ENCODE peak calls at places on chromosomes 4 and X, in four cellular contexts. One of them, this sample, is unnamed.

GRCh38 chrX:84737471-84737871 is 235.2 kb upstream of the HDX start:
- DNase-seq in ovary: peak; percentile 62
- DNase-seq in spleen: no peak
- DNase-seq in IMR-90: peak; percentile 20
- DNase-seq in this sample: no peak

GRCh38 chrX:1500701-1501624 is 36.0 kb downstream of the P2RY8 start:
- DNase-seq in ovary: no peak
- DNase-seq in spleen: peak; percentile 79
- DNase-seq in IMR-90: no peak
- DNase-seq in this sample: no peak

GRCh38 chr4:10590896-10591295 is 93.7 kb downstream of the CLNK start:
- DNase-seq in ovary: no peak
- DNase-seq in spleen: no peak
- DNase-seq in IMR-90: peak; percentile 82
- DNase-seq in this sample: no peak

GRCh38 chrX:18833071-18833731 is 125.8 kb downstream of the PPEF1 start:
- DNase-seq in ovary: peak; percentile 74
- DNase-seq in spleen: no peak
- DNase-seq in IMR-90: peak; percentile 16
- DNase-seq in this sample: peak; percentile 14

GRCh38 chr4:152100378-152101201 is 339.8 kb upstream of the GATB start:
- DNase-seq in ovary: no peak
- DNase-seq in spleen: peak; percentile 84
- DNase-seq in IMR-90: no peak
- DNase-seq in this sample: no peak

GRCh38 chrX:153885968-153886903 is at the start of gene L1CAM:
- DNase-seq in ovary: no peak
- DNase-seq in spleen: no peak
- DNase-seq in IMR-90: no peak
- DNase-seq in this sample: no peak

GRCh38 chr4:86453044-86453501 is 93.2 kb upstream of the MAPK10 start:
- DNase-seq in ovary: peak; percentile 47
- DNase-seq in spleen: no peak
- DNase-seq in IMR-90: peak; percentile 70
- DNase-seq in this sample: peak; percentile 15

GRCh38 chrX:46386511-46386910 is 158.7 kb downstream of the ZNF674 start:
- DNase-seq in ovary: no peak
- DNase-seq in spleen: no peak
- DNase-seq in IMR-90: no peak
- DNase-seq in this sample: no peak

GRCh38 chr4:124903995-124904722 is 191.6 kb upstream of the ANKRD50 start:
- DNase-seq in ovary: no peak
- DNase-seq in spleen: no peak
- DNase-seq in IMR-90: peak; percentile 68
- DNase-seq in this sample: peak; percentile 28

GRCh38 chrX:53357799-53358530 is 64.5 kb downstream of the SMC1A start:
- DNase-seq in ovary: no peak
- DNase-seq in spleen: no peak
- DNase-seq in IMR-90: peak; percentile 48
- DNase-seq in this sample: no peak

GRCh38 chrX:12961191-12961718 is 13.7 kb upstream of the TMSB4X start:
- DNase-seq in ovary: no peak
- DNase-seq in spleen: no peak
- DNase-seq in IMR-90: no peak
- DNase-seq in this sample: no peak

GRCh38 chr4:155546451-155546850 is 120.2 kb upstream of the GUCY1A1 start:
- DNase-seq in ovary: no peak
- DNase-seq in spleen: no peak
- DNase-seq in IMR-90: peak; percentile 43
- DNase-seq in this sample: no peak

GRCh38 chrX:68504237-68504636 is 5.4 kb downstream of the YIPF6 start:
- DNase-seq in ovary: no peak
- DNase-seq in spleen: no peak
- DNase-seq in IMR-90: peak; percentile 93
- DNase-seq in this sample: no peak

GRCh38 chr4:174522183-174523002 is at the start of gene HPGD:
- DNase-seq in ovary: peak; percentile 28
- DNase-seq in spleen: peak; percentile 87
- DNase-seq in IMR-90: no peak
- DNase-seq in this sample: no peak
- TF ChIP-seq POLR2A in ovary: no peak
- TF ChIP-seq POLR2A in spleen: no peak
- TF ChIP-seq POLR2A in IMR-90: no peak
- TF ChIP-seq POLR2A in this sample: no peak

GRCh38 chrX:137855490-137855889 is 289.6 kb downstream of the ZIC3 start:
- DNase-seq in ovary: no peak
- DNase-seq in spleen: no peak
- DNase-seq in IMR-90: no peak
- DNase-seq in this sample: no peak

GRCh38 chrX:137852502-137852901 is 286.6 kb downstream of the ZIC3 start:
- DNase-seq in ovary: no peak
- DNase-seq in spleen: no peak
- DNase-seq in IMR-90: no peak
- DNase-seq in this sample: no peak

DNA sequence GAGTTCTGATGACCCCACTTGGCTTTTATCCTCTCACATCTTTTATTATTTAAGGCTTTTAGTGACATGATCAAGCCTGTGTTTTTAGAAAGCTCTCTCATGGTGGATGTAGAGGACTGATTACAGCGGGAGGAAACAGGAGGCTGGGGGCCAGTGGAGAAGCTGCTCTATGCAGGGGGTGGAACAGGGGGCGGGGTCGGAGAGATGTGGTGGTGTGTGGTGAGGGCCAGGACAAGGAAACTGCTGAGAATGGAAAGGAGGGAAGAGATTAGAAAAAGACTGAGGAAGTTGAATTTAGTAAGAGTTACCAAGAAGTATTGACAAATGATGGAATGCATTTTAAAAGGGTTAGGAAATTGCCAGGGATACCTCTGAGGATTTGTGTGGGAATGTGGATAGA is 292.2 kb downstream of the ZIC3 start:
- DNase-seq in ovary: no peak
- DNase-seq in spleen: no peak
- DNase-seq in IMR-90: no peak
- DNase-seq in this sample: no peak
- H3K4me1 ChIP-seq in ovary: no peaks in the 10 kb centered on the region
- H3K4me1 ChIP-seq in spleen: no peaks in the 10 kb centered on the region
- H3K4me1 ChIP-seq in IMR-90: no peaks in the 10 kb centered on the region
- H3K4me1 ChIP-seq in this sample: no peaks in the 10 kb centered on the region

DNA sequence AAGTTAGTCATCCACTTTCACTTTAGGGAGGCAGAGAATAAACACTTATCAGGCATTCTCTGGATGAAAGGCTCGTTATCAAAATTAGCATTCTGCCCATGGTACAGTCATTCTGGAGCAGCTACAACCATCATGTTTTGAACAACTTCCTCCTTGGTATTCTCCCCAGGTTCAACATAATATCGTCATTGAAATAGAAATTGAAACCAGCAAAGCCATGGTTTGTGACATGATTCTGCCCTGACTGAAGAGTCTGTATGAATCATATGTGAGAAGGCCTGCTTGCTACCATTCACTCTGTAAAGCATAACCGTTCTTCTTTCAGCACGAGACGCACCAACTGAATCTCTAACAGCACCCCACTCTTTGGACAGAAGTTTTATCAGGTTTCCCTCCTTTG is 127.5 kb upstream of the RADX start:
- DNase-seq in ovary: no peak
- DNase-seq in spleen: no peak
- DNase-seq in IMR-90: no peak
- DNase-seq in this sample: no peak
- TF ChIP-seq POLR2A in ovary: no peak
- TF ChIP-seq POLR2A in spleen: no peak
- TF ChIP-seq POLR2A in IMR-90: no peak
- TF ChIP-seq POLR2A in this sample: no peak

DNA sequence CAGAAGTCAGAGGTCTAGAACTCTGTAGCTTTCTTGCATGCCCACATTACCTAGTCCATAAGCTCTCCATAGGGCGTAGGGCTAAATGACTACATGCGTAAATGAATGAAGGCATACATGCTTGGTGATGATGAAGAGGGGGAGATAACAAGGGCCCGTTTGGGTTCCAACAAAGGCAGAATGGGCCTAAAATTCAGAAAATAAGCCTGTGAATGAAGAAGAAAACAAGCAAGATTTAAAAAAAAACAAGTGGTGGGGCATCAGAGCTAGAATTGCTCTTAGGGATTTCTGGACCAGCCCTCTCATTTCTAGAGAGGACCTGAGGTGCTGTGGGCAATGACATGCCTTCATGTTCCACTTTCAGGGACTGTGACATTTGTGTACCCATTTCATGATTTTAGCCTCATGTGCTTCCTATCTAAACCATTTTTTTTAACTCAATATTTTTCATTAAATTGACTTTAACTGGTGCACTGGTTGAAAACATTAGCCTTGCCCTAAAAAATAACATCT is 12.1 kb downstream of the GPRIN3 start:
- DNase-seq in ovary: no peak
- DNase-seq in spleen: no peak
- DNase-seq in IMR-90: no peak
- DNase-seq in this sample: no peak
- H3K4me1 ChIP-seq in ovary: no peaks in the 10 kb centered on the region
- H3K4me1 ChIP-seq in spleen: peaks cover 100% of the 10 kb centered on the region
- H3K4me1 ChIP-seq in IMR-90: no peaks in the 10 kb centered on the region
- H3K4me1 ChIP-seq in this sample: no peaks in the 10 kb centered on the region

GRCh38 chrX:130060122-130061069 is 49.9 kb downstream of the ELF4 start:
- DNase-seq in ovary: peak; percentile 88
- DNase-seq in spleen: peak; percentile 97
- DNase-seq in IMR-90: peak; percentile 37
- DNase-seq in this sample: peak; percentile 63
- TF ChIP-seq POLR2A in ovary: no peak
- TF ChIP-seq POLR2A in spleen: no peak
- TF ChIP-seq POLR2A in IMR-90: no peak
- TF ChIP-seq POLR2A in this sample: no peak